ENCODE peak calls at places on chromosomes 6 and 20, in four cellular contexts. One of them, this sample, is unnamed.
A peak's percentile ranks its signal among the peaks of the same experiment; 100 is the strongest.

GRCh38 chr20:20368414-20369352 is 779 bp downstream of the INSM1 start:
- DNase-seq in brain microvascular endothelial cell: no peak
- DNase-seq in cardiac muscle cell: no peak
- DNase-seq in AG04450: no peak
- DNase-seq in this sample: no peak

GRCh38 chr6:29263001-29263400 is 38.5 kb upstream of the OR14J1 start:
- DNase-seq in brain microvascular endothelial cell: no peak
- DNase-seq in cardiac muscle cell: no peak
- DNase-seq in AG04450: no peak
- DNase-seq in this sample: no peak

GRCh38 chr6:33271608-33272357 is at the start of the genes RPS18 and VPS52:
- DNase-seq in brain microvascular endothelial cell: peak; percentile 98
- DNase-seq in cardiac muscle cell: peak; percentile 100
- DNase-seq in AG04450: peak; percentile 98
- DNase-seq in this sample: peak; percentile 87

GRCh38 chr6:156719720-156720563 is 57.2 kb upstream of the ARID1B start:
- DNase-seq in brain microvascular endothelial cell: peak; percentile 94
- DNase-seq in cardiac muscle cell: peak; percentile 97
- DNase-seq in AG04450: peak; percentile 79
- DNase-seq in this sample: peak; percentile 86

GRCh38 chr6:128725271-128726233 is 157.4 kb upstream of the LAMA2 start:
- DNase-seq in brain microvascular endothelial cell: peak; percentile 34
- DNase-seq in cardiac muscle cell: peak; percentile 70
- DNase-seq in AG04450: no peak
- DNase-seq in this sample: peak; percentile 38

GRCh38 chr6:96626749-96627353 is 63.9 kb downstream of the FHL5 start:
- DNase-seq in brain microvascular endothelial cell: no peak
- DNase-seq in cardiac muscle cell: peak; percentile 67
- DNase-seq in AG04450: peak; percentile 1
- DNase-seq in this sample: peak; percentile 18

GRCh38 chr6:111683126-111683525 is 77.4 kb upstream of the TRAF3IP2 start:
- DNase-seq in brain microvascular endothelial cell: no peak
- DNase-seq in cardiac muscle cell: no peak
- DNase-seq in AG04450: no peak
- DNase-seq in this sample: no peak

GRCh38 chr6:34484899-34485298 is 19.0 kb downstream of the PACSIN1 start:
- DNase-seq in brain microvascular endothelial cell: no peak
- DNase-seq in cardiac muscle cell: no peak
- DNase-seq in AG04450: no peak
- DNase-seq in this sample: peak; percentile 92

GRCh38 chr6:158170656-158171081 is 2.5 kb downstream of the GTF2H5 start:
- DNase-seq in brain microvascular endothelial cell: peak; percentile 63
- DNase-seq in cardiac muscle cell: peak; percentile 84
- DNase-seq in AG04450: peak; percentile 63
- DNase-seq in this sample: no peak

GRCh38 chr6:141103246-141103645 is 1029.5 kb upstream of the GJE1 start:
- DNase-seq in brain microvascular endothelial cell: no peak
- DNase-seq in cardiac muscle cell: peak; percentile 7
- DNase-seq in AG04450: no peak
- DNase-seq in this sample: peak; percentile 17

GRCh38 chr6:10720229-10720959 is 2.5 kb upstream of the TMEM14C start:
- DNase-seq in brain microvascular endothelial cell: no peak
- DNase-seq in cardiac muscle cell: peak; percentile 35
- DNase-seq in AG04450: no peak
- DNase-seq in this sample: peak; percentile 15

GRCh38 chr6:81480139-81480538 is 272.3 kb downstream of the TENT5A start:
- DNase-seq in brain microvascular endothelial cell: peak; percentile 17
- DNase-seq in cardiac muscle cell: no peak
- DNase-seq in AG04450: no peak
- DNase-seq in this sample: peak; percentile 0

GRCh38 chr6:93581371-93581770 is 162.0 kb upstream of the EPHA7 start:
- DNase-seq in brain microvascular endothelial cell: no peak
- DNase-seq in cardiac muscle cell: no peak
- DNase-seq in AG04450: no peak
- DNase-seq in this sample: no peak

GRCh38 chr6:163393923-163394322 is 20.6 kb upstream of the QKI start:
- DNase-seq in brain microvascular endothelial cell: no peak
- DNase-seq in cardiac muscle cell: no peak
- DNase-seq in AG04450: no peak
- DNase-seq in this sample: no peak

GRCh38 chr20:38245753-38246152 is 14.8 kb downstream of the KIAA1755 start:
- DNase-seq in brain microvascular endothelial cell: no peak
- DNase-seq in cardiac muscle cell: no peak
- DNase-seq in AG04450: no peak
- DNase-seq in this sample: no peak

GRCh38 chr20:38878798-38879197 is 47.4 kb upstream of the FAM83D start:
- DNase-seq in brain microvascular endothelial cell: peak; percentile 13
- DNase-seq in cardiac muscle cell: peak; percentile 61
- DNase-seq in AG04450: no peak
- DNase-seq in this sample: peak; percentile 69

GRCh38 chr20:54199721-54200176 is 8.1 kb upstream of the PFDN4 start:
- DNase-seq in brain microvascular endothelial cell: peak; percentile 77
- DNase-seq in cardiac muscle cell: peak; percentile 83
- DNase-seq in AG04450: peak; percentile 56
- DNase-seq in this sample: peak; percentile 84

GRCh38 chr6:131730264-131730663 is 19.4 kb upstream of the CTAGE9 start:
- DNase-seq in brain microvascular endothelial cell: no peak
- DNase-seq in cardiac muscle cell: no peak
- DNase-seq in AG04450: no peak
- DNase-seq in this sample: no peak

GRCh38 chr6:107576852-107577251 is 86.9 kb downstream of the SOBP start:
- DNase-seq in brain microvascular endothelial cell: peak; percentile 49
- DNase-seq in cardiac muscle cell: peak; percentile 21
- DNase-seq in AG04450: peak; percentile 4
- DNase-seq in this sample: peak; percentile 36

GRCh38 chr20:32749914-32750637 is 6.8 kb upstream of the COMMD7 start:
- DNase-seq in brain microvascular endothelial cell: no peak
- DNase-seq in cardiac muscle cell: no peak
- DNase-seq in AG04450: no peak
- DNase-seq in this sample: no peak

GRCh38 chr20:33812673-33813462 is 1.7 kb downstream of the CHMP4B start:
- DNase-seq in brain microvascular endothelial cell: no peak
- DNase-seq in cardiac muscle cell: no peak
- DNase-seq in AG04450: no peak
- DNase-seq in this sample: peak; percentile 38

GRCh38 chr6:39823187-39823815 is 31.1 kb downstream of the DAAM2 start:
- DNase-seq in brain microvascular endothelial cell: no peak
- DNase-seq in cardiac muscle cell: peak; percentile 38
- DNase-seq in AG04450: no peak
- DNase-seq in this sample: no peak

GRCh38 chr6:72140795-72141194 is 254.4 kb downstream of the RIMS1 start:
- DNase-seq in brain microvascular endothelial cell: no peak
- DNase-seq in cardiac muscle cell: peak; percentile 17
- DNase-seq in AG04450: no peak
- DNase-seq in this sample: peak; percentile 14

GRCh38 chr6:129607581-129608186 is 102.3 kb downstream of the ARHGAP18 start:
- DNase-seq in brain microvascular endothelial cell: no peak
- DNase-seq in cardiac muscle cell: peak; percentile 33
- DNase-seq in AG04450: no peak
- DNase-seq in this sample: no peak

GRCh38 chr6:10416516-10416862 is 1.6 kb upstream of the TFAP2A start:
- DNase-seq in brain microvascular endothelial cell: no peak
- DNase-seq in cardiac muscle cell: no peak
- DNase-seq in AG04450: no peak
- DNase-seq in this sample: no peak

GRCh38 chr20:37395921-37396519 is 50.1 kb downstream of the SRC start:
- DNase-seq in brain microvascular endothelial cell: no peak
- DNase-seq in cardiac muscle cell: no peak
- DNase-seq in AG04450: no peak
- DNase-seq in this sample: no peak

GRCh38 chr6:15628499-15629131 is 34.2 kb downstream of the DTNBP1 start:
- DNase-seq in brain microvascular endothelial cell: peak; percentile 82
- DNase-seq in cardiac muscle cell: peak; percentile 86
- DNase-seq in AG04450: peak; percentile 74
- DNase-seq in this sample: no peak

GRCh38 chr6:91498576-91498975 is 911.7 kb upstream of the MAP3K7 start:
- DNase-seq in brain microvascular endothelial cell: no peak
- DNase-seq in cardiac muscle cell: no peak
- DNase-seq in AG04450: no peak
- DNase-seq in this sample: no peak

GRCh38 chr6:129195666-129196065 is 312.7 kb downstream of the LAMA2 start:
- DNase-seq in brain microvascular endothelial cell: no peak
- DNase-seq in cardiac muscle cell: no peak
- DNase-seq in AG04450: no peak
- DNase-seq in this sample: no peak

GRCh38 chr6:105136433-105137350 is 43.1 kb downstream of the POPDC3 start:
- DNase-seq in brain microvascular endothelial cell: peak; percentile 25
- DNase-seq in cardiac muscle cell: peak; percentile 71
- DNase-seq in AG04450: peak; percentile 26
- DNase-seq in this sample: peak; percentile 64

GRCh38 chr20:51712501-51713212 is 55.5 kb downstream of the ATP9A start:
- DNase-seq in brain microvascular endothelial cell: peak; percentile 21
- DNase-seq in cardiac muscle cell: peak; percentile 57
- DNase-seq in AG04450: no peak
- DNase-seq in this sample: peak; percentile 42

GRCh38 chr6:30887901-30888300 is 3.6 kb downstream of the DDR1 start:
- DNase-seq in brain microvascular endothelial cell: no peak
- DNase-seq in cardiac muscle cell: no peak
- DNase-seq in AG04450: no peak
- DNase-seq in this sample: no peak

GRCh38 chr6:75282706-75283105 is 1.9 kb downstream of the TMEM30A start:
- DNase-seq in brain microvascular endothelial cell: no peak
- DNase-seq in cardiac muscle cell: no peak
- DNase-seq in AG04450: no peak
- DNase-seq in this sample: no peak

GRCh38 chr6:15399651-15400470 is 154.0 kb downstream of the JARID2 start:
- DNase-seq in brain microvascular endothelial cell: peak; percentile 83
- DNase-seq in cardiac muscle cell: peak; percentile 92
- DNase-seq in AG04450: peak; percentile 48
- DNase-seq in this sample: no peak

GRCh38 chr20:16761305-16761829 is 13.2 kb downstream of the OTOR start:
- DNase-seq in brain microvascular endothelial cell: peak; percentile 59
- DNase-seq in cardiac muscle cell: peak; percentile 81
- DNase-seq in AG04450: peak; percentile 44
- DNase-seq in this sample: peak; percentile 71

DNA sequence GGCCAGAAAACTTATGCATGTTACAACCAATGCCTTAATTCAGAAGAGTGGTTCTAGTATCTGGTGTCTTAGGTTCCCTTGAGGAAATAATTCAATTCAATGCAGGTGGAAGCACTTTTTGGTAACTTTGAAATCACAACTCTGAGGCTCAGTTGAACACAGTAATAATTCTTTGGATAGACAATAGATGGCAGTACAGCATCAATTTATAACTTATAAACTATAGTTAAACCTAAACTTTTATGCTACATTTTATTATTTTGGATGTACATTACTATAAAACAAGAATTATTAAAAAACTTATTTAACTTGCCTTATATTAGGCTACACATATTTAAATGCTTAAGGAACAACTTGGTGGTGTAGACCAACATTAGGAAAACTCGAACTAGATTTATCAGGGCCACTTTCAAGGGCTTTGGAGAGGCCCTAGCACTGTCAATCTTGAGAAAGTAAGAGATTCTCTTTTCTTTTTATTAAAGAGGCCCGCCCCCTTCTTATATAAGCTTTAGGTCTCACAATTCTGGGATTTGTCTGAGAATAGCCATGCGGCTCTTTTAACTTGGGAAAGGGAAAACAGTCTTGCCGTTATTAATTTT is 85.9 kb downstream of the CRYBG1 start:
- DNase-seq in brain microvascular endothelial cell: no peak
- DNase-seq in cardiac muscle cell: peak; percentile 27
- DNase-seq in AG04450: no peak
- DNase-seq in this sample: peak; percentile 30
- TF ChIP-seq CTCF in brain microvascular endothelial cell: peak; percentile 31
- TF ChIP-seq CTCF in cardiac muscle cell: peak; percentile 40
- TF ChIP-seq CTCF in AG04450: peak; percentile 51
- TF ChIP-seq CTCF in this sample: peak; percentile 61

GRCh38 chr20:18793625-18794427 is 19.8 kb upstream of the SCP2D1 start:
- DNase-seq in brain microvascular endothelial cell: peak; percentile 84
- DNase-seq in cardiac muscle cell: peak; percentile 92
- DNase-seq in AG04450: peak; percentile 58
- DNase-seq in this sample: peak; percentile 87
- H3K27ac ChIP-seq in brain microvascular endothelial cell: peak overlapping the region; percentile 73
- H3K27ac ChIP-seq in cardiac muscle cell: peak overlapping the region; percentile 58
- H3K27ac ChIP-seq in AG04450: peak overlapping the region; percentile 78
- H3K27ac ChIP-seq in this sample: peak overlapping the region; percentile 60

DNA sequence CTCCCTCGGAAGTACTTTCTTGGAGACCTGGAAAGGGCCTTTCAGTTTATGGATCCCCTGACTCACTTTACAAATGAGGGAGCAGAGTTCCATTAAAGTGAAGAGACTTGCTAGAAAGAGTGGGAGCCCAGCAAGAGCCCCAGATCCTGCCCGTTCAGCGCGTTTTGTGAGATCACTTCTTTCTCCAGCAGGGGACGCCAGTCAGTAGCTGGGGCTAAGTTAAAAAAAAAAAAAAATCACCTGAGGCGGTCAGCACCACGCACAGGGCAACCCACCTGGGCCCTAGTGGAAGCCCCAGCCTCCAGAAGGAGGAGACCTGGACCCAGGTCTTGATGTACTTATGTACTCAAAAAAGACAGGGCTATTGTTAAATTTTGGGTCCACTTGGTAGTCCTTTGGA is 274.5 kb upstream of the RNF24 start:
- DNase-seq in brain microvascular endothelial cell: no peak
- DNase-seq in cardiac muscle cell: no peak
- DNase-seq in AG04450: no peak
- DNase-seq in this sample: no peak
- TF ChIP-seq CTCF in brain microvascular endothelial cell: peak; percentile 31
- TF ChIP-seq CTCF in cardiac muscle cell: peak; percentile 6
- TF ChIP-seq CTCF in AG04450: peak; percentile 28
- TF ChIP-seq CTCF in this sample: no peak

GRCh38 chr20:31540406-31540805 is 26.2 kb downstream of the HM13 start:
- DNase-seq in brain microvascular endothelial cell: no peak
- DNase-seq in cardiac muscle cell: no peak
- DNase-seq in AG04450: no peak
- DNase-seq in this sample: no peak

GRCh38 chr20:31544600-31544999 is 30.4 kb downstream of the HM13 start:
- DNase-seq in brain microvascular endothelial cell: no peak
- DNase-seq in cardiac muscle cell: no peak
- DNase-seq in AG04450: no peak
- DNase-seq in this sample: no peak

GRCh38 chr20:31542963-31543362 is 28.7 kb downstream of the HM13 start:
- DNase-seq in brain microvascular endothelial cell: no peak
- DNase-seq in cardiac muscle cell: no peak
- DNase-seq in AG04450: no peak
- DNase-seq in this sample: no peak

GRCh38 chr20:31543966-31544598 is 29.8 kb downstream of the HM13 start:
- DNase-seq in brain microvascular endothelial cell: peak; percentile 89
- DNase-seq in cardiac muscle cell: peak; percentile 92
- DNase-seq in AG04450: peak; percentile 92
- DNase-seq in this sample: peak; percentile 72

DNA sequence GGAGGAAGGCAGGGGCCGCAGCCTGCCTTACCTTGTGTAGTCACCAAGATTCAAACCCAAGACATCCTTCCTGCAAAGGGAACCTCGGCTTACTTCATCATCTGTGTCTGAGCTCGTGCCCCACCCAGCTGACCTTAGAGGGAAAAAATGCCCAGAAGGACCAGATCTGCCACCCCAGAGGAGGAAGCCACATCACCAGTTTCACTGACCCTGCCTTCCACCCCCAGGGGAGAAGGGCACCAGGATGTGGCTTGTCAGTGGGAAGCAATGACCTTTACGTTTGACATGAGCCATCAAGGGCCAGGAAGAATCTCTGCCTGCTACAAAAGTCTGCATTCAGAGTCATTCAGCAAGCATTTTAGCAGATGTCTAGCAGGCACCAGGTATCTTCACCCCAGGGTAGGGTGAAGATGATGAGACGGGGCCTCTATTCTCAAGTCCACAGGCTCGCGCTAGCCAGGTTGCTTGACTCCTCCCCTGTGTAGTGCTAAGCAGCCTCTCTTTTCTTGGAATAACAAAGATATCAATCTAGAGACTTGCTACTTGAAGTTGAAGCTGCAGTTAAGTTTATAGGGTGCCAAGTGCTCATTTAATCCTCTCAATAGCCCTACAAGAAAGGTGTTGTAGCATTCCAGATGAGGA is 28.1 kb downstream of the HM13 start:
- DNase-seq in brain microvascular endothelial cell: no peak
- DNase-seq in cardiac muscle cell: no peak
- DNase-seq in AG04450: no peak
- DNase-seq in this sample: no peak
- H3K27ac ChIP-seq in brain microvascular endothelial cell: peak overlapping the region; percentile 29
- H3K27ac ChIP-seq in cardiac muscle cell: no peak overlapping the region
- H3K27ac ChIP-seq in AG04450: peak overlapping the region; percentile 62
- H3K27ac ChIP-seq in this sample: peak overlapping the region; percentile 55